ENCODE peak calls at places on chromosome 11, in seven cellular contexts. One of them, this sample, is unnamed.
A peak's percentile ranks its signal among the peaks of the same experiment; 100 is the strongest.

GRCh38 chr11:82183346-82183745 is 550.3 kb downstream of the FAM181B start:
- DNase-seq in fibroblast of mammary gland: no peak
- DNase-seq in cardiac muscle cell: no peak
- DNase-seq in IMR-90: no peak
- DNase-seq in HFF-Myc: no peak
- DNase-seq in AG04450: no peak
- DNase-seq in cardiac fibroblast: no peak
- DNase-seq in this sample: no peak

GRCh38 chr11:48012051-48012391 is 31.7 kb downstream of the PTPRJ start:
- DNase-seq in HFF-Myc: no peak
- DNase-seq in AG04450: no peak
- DNase-seq in cardiac muscle cell: no peak
- DNase-seq in cardiac fibroblast: no peak
- DNase-seq in fibroblast of mammary gland: no peak
- DNase-seq in IMR-90: no peak
- DNase-seq in this sample: no peak

GRCh38 chr11:70225629-70226582 is 22.8 kb downstream of the FADD start:
- DNase-seq in fibroblast of mammary gland: no peak
- DNase-seq in HFF-Myc: no peak
- DNase-seq in IMR-90: no peak
- DNase-seq in cardiac fibroblast: peak; percentile 67
- DNase-seq in AG04450: no peak
- DNase-seq in cardiac muscle cell: no peak
- DNase-seq in this sample: no peak

GRCh38 chr11:45180888-45181594 is 34.6 kb downstream of the PRDM11 start:
- DNase-seq in fibroblast of mammary gland: peak; percentile 13
- DNase-seq in AG04450: no peak
- DNase-seq in IMR-90: peak; percentile 41
- DNase-seq in cardiac muscle cell: no peak
- DNase-seq in cardiac fibroblast: peak; percentile 67
- DNase-seq in HFF-Myc: no peak
- DNase-seq in this sample: peak; percentile 87

GRCh38 chr11:119594639-119595249 is 134.3 kb downstream of the NECTIN1 start:
- DNase-seq in IMR-90: peak; percentile 87
- DNase-seq in HFF-Myc: no peak
- DNase-seq in fibroblast of mammary gland: peak; percentile 81
- DNase-seq in cardiac muscle cell: no peak
- DNase-seq in cardiac fibroblast: peak; percentile 66
- DNase-seq in AG04450: peak; percentile 37
- DNase-seq in this sample: peak; percentile 82

GRCh38 chr11:18394928-18395734 is 768 bp downstream of the LDHA start:
- DNase-seq in IMR-90: peak; percentile 3
- DNase-seq in fibroblast of mammary gland: no peak
- DNase-seq in AG04450: no peak
- DNase-seq in cardiac muscle cell: peak; percentile 38
- DNase-seq in cardiac fibroblast: peak; percentile 24
- DNase-seq in HFF-Myc: no peak
- DNase-seq in this sample: peak; percentile 32

GRCh38 chr11:94787798-94788197 is 19.6 kb downstream of the AMOTL1 start:
- DNase-seq in cardiac muscle cell: no peak
- DNase-seq in fibroblast of mammary gland: no peak
- DNase-seq in cardiac fibroblast: no peak
- DNase-seq in HFF-Myc: no peak
- DNase-seq in AG04450: no peak
- DNase-seq in IMR-90: no peak
- DNase-seq in this sample: no peak

GRCh38 chr11:73393479-73394415 is 17.5 kb downstream of the RELT start:
- DNase-seq in cardiac muscle cell: peak; percentile 84
- DNase-seq in cardiac fibroblast: peak; percentile 89
- DNase-seq in HFF-Myc: peak; percentile 66
- DNase-seq in IMR-90: peak; percentile 82
- DNase-seq in AG04450: peak; percentile 59
- DNase-seq in fibroblast of mammary gland: peak; percentile 80
- DNase-seq in this sample: peak; percentile 90

GRCh38 chr11:123478352-123478986 is 48.4 kb downstream of the GRAMD1B start:
- DNase-seq in cardiac fibroblast: peak; percentile 90
- DNase-seq in HFF-Myc: peak; percentile 71
- DNase-seq in cardiac muscle cell: peak; percentile 84
- DNase-seq in AG04450: peak; percentile 63
- DNase-seq in fibroblast of mammary gland: peak; percentile 85
- DNase-seq in IMR-90: peak; percentile 85
- DNase-seq in this sample: peak; percentile 63

GRCh38 chr11:114799524-114799923 is 121.2 kb downstream of the NXPE2 start:
- DNase-seq in IMR-90: no peak
- DNase-seq in HFF-Myc: no peak
- DNase-seq in AG04450: no peak
- DNase-seq in cardiac muscle cell: peak; percentile 24
- DNase-seq in fibroblast of mammary gland: no peak
- DNase-seq in cardiac fibroblast: no peak
- DNase-seq in this sample: no peak

GRCh38 chr11:126431401-126432064 is 76.0 kb downstream of the ST3GAL4 start:
- DNase-seq in cardiac fibroblast: peak; percentile 84
- DNase-seq in AG04450: no peak
- DNase-seq in IMR-90: peak; percentile 72
- DNase-seq in HFF-Myc: no peak
- DNase-seq in fibroblast of mammary gland: peak; percentile 86
- DNase-seq in cardiac muscle cell: no peak
- DNase-seq in this sample: peak; percentile 73

GRCh38 chr11:130103296-130103814 is 33.7 kb downstream of the APLP2 start:
- DNase-seq in cardiac muscle cell: no peak
- DNase-seq in AG04450: peak; percentile 79
- DNase-seq in cardiac fibroblast: peak; percentile 86
- DNase-seq in HFF-Myc: peak; percentile 99
- DNase-seq in IMR-90: peak; percentile 96
- DNase-seq in fibroblast of mammary gland: peak; percentile 100
- DNase-seq in this sample: peak; percentile 98

GRCh38 chr11:45859661-45860140 is 12.4 kb downstream of the CRY2 start:
- DNase-seq in IMR-90: peak; percentile 99
- DNase-seq in cardiac fibroblast: peak; percentile 99
- DNase-seq in cardiac muscle cell: peak; percentile 66
- DNase-seq in HFF-Myc: peak; percentile 81
- DNase-seq in AG04450: peak; percentile 99
- DNase-seq in fibroblast of mammary gland: peak; percentile 98
- DNase-seq in this sample: peak; percentile 100

GRCh38 chr11:106449756-106450155 is 372.3 kb downstream of the AASDHPPT start:
- DNase-seq in HFF-Myc: no peak
- DNase-seq in AG04450: no peak
- DNase-seq in fibroblast of mammary gland: no peak
- DNase-seq in cardiac fibroblast: no peak
- DNase-seq in IMR-90: no peak
- DNase-seq in cardiac muscle cell: no peak
- DNase-seq in this sample: no peak

GRCh38 chr11:61297341-61297740 is 2.2 kb upstream of the VWCE start:
- DNase-seq in cardiac muscle cell: no peak
- DNase-seq in IMR-90: peak; percentile 18
- DNase-seq in HFF-Myc: no peak
- DNase-seq in cardiac fibroblast: no peak
- DNase-seq in fibroblast of mammary gland: no peak
- DNase-seq in AG04450: no peak
- DNase-seq in this sample: no peak

GRCh38 chr11:19792510-19792909 is 79.9 kb downstream of the NAV2 start:
- DNase-seq in fibroblast of mammary gland: no peak
- DNase-seq in IMR-90: no peak
- DNase-seq in AG04450: no peak
- DNase-seq in cardiac muscle cell: peak; percentile 68
- DNase-seq in cardiac fibroblast: peak; percentile 49
- DNase-seq in HFF-Myc: no peak
- DNase-seq in this sample: no peak

GRCh38 chr11:8110396-8110795 is 29.4 kb downstream of the TUB start:
- DNase-seq in HFF-Myc: no peak
- DNase-seq in AG04450: no peak
- DNase-seq in fibroblast of mammary gland: no peak
- DNase-seq in cardiac muscle cell: no peak
- DNase-seq in cardiac fibroblast: no peak
- DNase-seq in IMR-90: no peak
- DNase-seq in this sample: no peak

GRCh38 chr11:11253487-11253886 is 99.6 kb downstream of the CSNK2A3 start:
- DNase-seq in IMR-90: no peak
- DNase-seq in cardiac muscle cell: no peak
- DNase-seq in AG04450: no peak
- DNase-seq in fibroblast of mammary gland: no peak
- DNase-seq in cardiac fibroblast: no peak
- DNase-seq in HFF-Myc: no peak
- DNase-seq in this sample: no peak

GRCh38 chr11:71116435-71117040 is 135.8 kb downstream of the SHANK2 start:
- DNase-seq in cardiac muscle cell: no peak
- DNase-seq in IMR-90: no peak
- DNase-seq in AG04450: no peak
- DNase-seq in fibroblast of mammary gland: no peak
- DNase-seq in HFF-Myc: no peak
- DNase-seq in cardiac fibroblast: no peak
- DNase-seq in this sample: no peak

GRCh38 chr11:83725718-83726117 is 439.6 kb upstream of the CCDC90B start:
- DNase-seq in IMR-90: no peak
- DNase-seq in cardiac muscle cell: no peak
- DNase-seq in HFF-Myc: no peak
- DNase-seq in cardiac fibroblast: peak; percentile 3
- DNase-seq in AG04450: no peak
- DNase-seq in fibroblast of mammary gland: peak; percentile 6
- DNase-seq in this sample: no peak

GRCh38 chr11:126456783-126457542 is 101.5 kb downstream of the ST3GAL4 start:
- DNase-seq in cardiac fibroblast: no peak
- DNase-seq in fibroblast of mammary gland: no peak
- DNase-seq in IMR-90: no peak
- DNase-seq in cardiac muscle cell: peak; percentile 84
- DNase-seq in HFF-Myc: no peak
- DNase-seq in AG04450: no peak
- DNase-seq in this sample: no peak

GRCh38 chr11:126636911-126637799 is 281.7 kb downstream of the ST3GAL4 start:
- DNase-seq in IMR-90: peak; percentile 85
- DNase-seq in fibroblast of mammary gland: peak; percentile 74
- DNase-seq in cardiac fibroblast: peak; percentile 28
- DNase-seq in HFF-Myc: no peak
- DNase-seq in cardiac muscle cell: no peak
- DNase-seq in AG04450: no peak
- DNase-seq in this sample: peak; percentile 57

GRCh38 chr11:76918941-76919386 is 58.2 kb downstream of the ACER3 start:
- DNase-seq in HFF-Myc: peak; percentile 37
- DNase-seq in AG04450: peak; percentile 38
- DNase-seq in cardiac muscle cell: peak; percentile 55
- DNase-seq in IMR-90: peak; percentile 78
- DNase-seq in cardiac fibroblast: peak; percentile 80
- DNase-seq in fibroblast of mammary gland: peak; percentile 76
- DNase-seq in this sample: peak; percentile 55
- H3K4me3 ChIP-seq in HFF-Myc: no peak overlapping the region
- H3K4me3 ChIP-seq in AG04450: peak overlapping the region; percentile 21
- H3K4me3 ChIP-seq in cardiac muscle cell: no peak overlapping the region
- H3K4me3 ChIP-seq in IMR-90: peak overlapping the region; percentile 23
- H3K4me3 ChIP-seq in cardiac fibroblast: peak overlapping the region; percentile 11
- H3K4me3 ChIP-seq in fibroblast of mammary gland: no peak overlapping the region
- H3K4me3 ChIP-seq in this sample: no peak overlapping the region

DNA sequence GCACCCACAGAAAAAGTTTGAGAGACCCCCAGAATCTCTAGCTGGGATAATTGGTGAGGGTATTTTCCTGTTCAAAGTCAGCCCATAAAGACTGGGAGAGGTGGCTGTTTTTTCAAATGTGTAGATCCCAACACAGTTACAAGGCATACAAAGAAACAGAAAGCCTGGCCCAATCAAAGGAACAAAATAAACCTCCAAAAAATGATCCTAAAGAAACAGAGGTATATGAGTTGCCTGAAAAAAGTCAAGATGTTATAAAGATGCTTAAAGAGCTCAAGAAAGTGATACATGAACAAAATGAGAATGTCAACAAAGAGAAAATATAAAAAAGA is 40.2 kb upstream of the MMP12 start:
- DNase-seq in HFF-Myc: no peak
- DNase-seq in cardiac fibroblast: no peak
- DNase-seq in AG04450: no peak
- DNase-seq in fibroblast of mammary gland: no peak
- DNase-seq in cardiac muscle cell: no peak
- DNase-seq in IMR-90: no peak
- DNase-seq in this sample: no peak
- TF ChIP-seq CTCF in HFF-Myc: no peak
- TF ChIP-seq CTCF in cardiac fibroblast: no peak
- TF ChIP-seq CTCF in AG04450: no peak
- TF ChIP-seq CTCF in fibroblast of mammary gland: no peak
- TF ChIP-seq CTCF in cardiac muscle cell: no peak
- TF ChIP-seq CTCF in IMR-90: no peak
- TF ChIP-seq CTCF in this sample: no peak

GRCh38 chr11:394858-395655 is 1.0 kb downstream of the PKP3 start:
- DNase-seq in AG04450: no peak
- DNase-seq in HFF-Myc: no peak
- DNase-seq in fibroblast of mammary gland: no peak
- DNase-seq in IMR-90: no peak
- DNase-seq in cardiac fibroblast: no peak
- DNase-seq in cardiac muscle cell: no peak
- DNase-seq in this sample: no peak

GRCh38 chr11:396948-397548 is 3.0 kb downstream of the PKP3 start:
- DNase-seq in IMR-90: peak; percentile 36
- DNase-seq in AG04450: no peak
- DNase-seq in fibroblast of mammary gland: peak; percentile 59
- DNase-seq in cardiac muscle cell: no peak
- DNase-seq in cardiac fibroblast: peak; percentile 67
- DNase-seq in HFF-Myc: no peak
- DNase-seq in this sample: peak; percentile 58

GRCh38 chr11:394034-394857 is at the start of gene PKP3:
- DNase-seq in cardiac fibroblast: peak; percentile 50
- DNase-seq in HFF-Myc: no peak
- DNase-seq in IMR-90: peak; percentile 60
- DNase-seq in cardiac muscle cell: no peak
- DNase-seq in fibroblast of mammary gland: peak; percentile 72
- DNase-seq in AG04450: no peak
- DNase-seq in this sample: peak; percentile 73

GRCh38 chr11:395866-396265 is 1.9 kb downstream of the PKP3 start:
- DNase-seq in AG04450: no peak
- DNase-seq in cardiac muscle cell: no peak
- DNase-seq in IMR-90: no peak
- DNase-seq in HFF-Myc: no peak
- DNase-seq in cardiac fibroblast: no peak
- DNase-seq in fibroblast of mammary gland: no peak
- DNase-seq in this sample: no peak

GRCh38 chr11:396511-396947 is 2.5 kb downstream of the PKP3 start:
- DNase-seq in IMR-90: no peak
- DNase-seq in fibroblast of mammary gland: peak; percentile 37
- DNase-seq in cardiac fibroblast: peak; percentile 42
- DNase-seq in AG04450: no peak
- DNase-seq in HFF-Myc: no peak
- DNase-seq in cardiac muscle cell: no peak
- DNase-seq in this sample: peak; percentile 59
- H3K4me3 ChIP-seq in IMR-90: no peak overlapping the region
- H3K4me3 ChIP-seq in fibroblast of mammary gland: no peak overlapping the region
- H3K4me3 ChIP-seq in cardiac fibroblast: no peak overlapping the region
- H3K4me3 ChIP-seq in AG04450: no peak overlapping the region
- H3K4me3 ChIP-seq in HFF-Myc: peak overlapping the region; percentile 11
- H3K4me3 ChIP-seq in cardiac muscle cell: no peak overlapping the region
- H3K4me3 ChIP-seq in this sample: peak overlapping the region; percentile 42

DNA sequence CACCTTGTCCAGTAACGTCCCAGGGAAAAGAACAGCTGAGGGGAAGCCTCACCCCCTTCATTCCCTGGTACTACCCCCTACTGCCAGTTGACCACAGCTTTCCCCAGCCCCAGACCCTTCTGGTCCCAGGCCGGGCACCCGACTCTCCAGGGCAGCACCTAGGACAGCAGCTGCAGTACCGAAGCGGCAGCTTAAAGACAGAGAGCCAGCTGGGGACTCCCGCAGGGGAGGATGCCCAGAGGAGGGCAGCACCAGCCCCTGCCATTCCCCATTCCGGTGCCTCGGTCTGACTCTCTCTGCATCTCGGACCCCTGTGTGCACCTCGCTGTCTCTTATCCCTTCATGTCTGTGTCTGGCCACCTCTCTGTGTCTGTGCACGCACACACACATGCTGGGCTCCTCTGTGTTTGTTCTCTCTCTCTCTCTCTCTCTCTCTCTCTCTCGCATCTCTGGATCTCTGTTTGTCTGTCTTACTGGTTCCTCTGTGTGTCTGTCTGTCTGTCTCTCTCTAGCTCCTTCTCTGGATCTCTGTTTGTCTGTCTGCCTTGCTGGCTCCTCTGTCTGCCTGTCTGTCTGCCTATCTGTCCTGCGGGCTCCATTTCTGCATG is 9.4 kb downstream of the IGSF9B start:
- DNase-seq in fibroblast of mammary gland: peak; percentile 40
- DNase-seq in AG04450: no peak
- DNase-seq in cardiac muscle cell: peak; percentile 91
- DNase-seq in IMR-90: peak; percentile 23
- DNase-seq in cardiac fibroblast: peak; percentile 65
- DNase-seq in HFF-Myc: no peak
- DNase-seq in this sample: peak; percentile 52
- TF ChIP-seq CTCF in fibroblast of mammary gland: peak; percentile 34
- TF ChIP-seq CTCF in AG04450: peak; percentile 48
- TF ChIP-seq CTCF in cardiac muscle cell: peak; percentile 48
- TF ChIP-seq CTCF in IMR-90: peak; percentile 44
- TF ChIP-seq CTCF in cardiac fibroblast: peak; percentile 23
- TF ChIP-seq CTCF in HFF-Myc: peak; percentile 36
- TF ChIP-seq CTCF in this sample: peak; percentile 30

This sample was measured in foreskin fibroblast.